ENCODE peak calls at places on chromosomes 2 and 18, in seven cellular contexts. X is adrenal gland, T is astrocyte of the cerebellum, G is astrocyte of the spinal cord, A is HCT116, S is pancreas, H is colonic mucosa. R is an unnamed sample.
A peak's percentile ranks its signal among the peaks of the same experiment; 100 is the strongest.

GRCh38 chr2:37623971-37624897 is 47.2 kb downstream of the CDC42EP3 start:
- DNase-seq in X (no peak), T (no peak), G (peak; percentile 62), A (no peak), S (no peak), H (no peak), R (peak; percentile 59)

GRCh38 chr2:1272835-1273234 is 140.4 kb upstream of the TPO start:
- DNase-seq in X (no peak), T (no peak), G (no peak), A (no peak), S (no peak), H (no peak), R (no peak)

GRCh38 chr18:5469340-5469739 is 74.5 kb downstream of the EPB41L3 start:
- DNase-seq in X (no peak), T (no peak), G (no peak), A (no peak), S (no peak), H (no peak), R (no peak)

GRCh38 chr2:126852361-126852760 is 46.3 kb upstream of the TEX51 start:
- DNase-seq in X (no peak), T (no peak), G (no peak), A (no peak), S (no peak), H (no peak), R (no peak)

GRCh38 chr2:160628811-160629210 is 135.2 kb upstream of the RBMS1 start:
- DNase-seq in X (no peak), T (no peak), G (no peak), A (no peak), S (no peak), H (no peak), R (no peak)

GRCh38 chr2:217107480-217107879 is 247.6 kb upstream of the TNP1 start:
- DNase-seq in X (no peak), T (no peak), G (no peak), A (no peak), S (no peak), H (no peak), R (no peak)

GRCh38 chr2:187349328-187349944 is 98.6 kb downstream of the CALCRL start:
- DNase-seq in X (no peak), T (no peak), G (no peak), A (no peak), S (no peak), H (no peak), R (peak; percentile 3)

GRCh38 chr18:2824865-2825264 is 21.9 kb upstream of the EMILIN2 start:
- DNase-seq in X (no peak), T (no peak), G (no peak), A (no peak), S (no peak), H (no peak), R (no peak)

GRCh38 chr2:124024491-124025348 is at the start of gene CNTNAP5:
- DNase-seq in X (peak; percentile 56), T (no peak), G (peak; percentile 5), A (no peak), S (peak; percentile 67), H (peak; percentile 44), R (peak; percentile 7)

GRCh38 chr2:105926960-105927678 is 182.4 kb downstream of the NCK2 start:
- DNase-seq in X (no peak), T (no peak), G (no peak), A (no peak), S (no peak), H (peak; percentile 21), R (no peak)

GRCh38 chr2:157364257-157364974 is 38.8 kb upstream of the ERMN start:
- DNase-seq in X (no peak), T (no peak), G (no peak), A (no peak), S (no peak), H (no peak), R (no peak)

GRCh38 chr2:207313947-207314346 is 148.2 kb upstream of the KLF7 start:
- DNase-seq in X (no peak), T (no peak), G (no peak), A (no peak), S (no peak), H (no peak), R (no peak)

GRCh38 chr2:217902281-217903141 is 100.3 kb downstream of the TNS1 start:
- DNase-seq in X (peak; percentile 94), T (no peak), G (peak; percentile 47), A (no peak), S (peak; percentile 82), H (peak; percentile 74), R (peak; percentile 60)

GRCh38 chr18:77145364-77145901 is 12.8 kb upstream of the MBP start:
- DNase-seq in X (no peak), T (no peak), G (no peak), A (no peak), S (no peak), H (no peak), R (no peak)

GRCh38 chr2:45072064-45072861 is 63.0 kb upstream of the SIX2 start:
- DNase-seq in X (no peak), T (no peak), G (no peak), A (no peak), S (no peak), H (no peak), R (no peak)

GRCh38 chr18:67509711-67510110 is 6.8 kb downstream of the DSEL start:
- DNase-seq in X (no peak), T (no peak), G (peak; percentile 74), A (no peak), S (no peak), H (no peak), R (peak; percentile 73)

GRCh38 chr2:10078001-10078400 is 2.2 kb downstream of the CYS1 start:
- DNase-seq in X (no peak), T (no peak), G (no peak), A (no peak), S (no peak), H (no peak), R (no peak)

GRCh38 chr2:31997653-31998052 is 13.2 kb downstream of the MEMO1 start:
- DNase-seq in X (no peak), T (no peak), G (peak; percentile 32), A (no peak), S (no peak), H (no peak), R (no peak)

GRCh38 chr18:3138274-3138975 is 81.3 kb downstream of the MYOM1 start:
- DNase-seq in X (no peak), T (no peak), G (no peak), A (no peak), S (no peak), H (no peak), R (no peak)

GRCh38 chr18:292271-292670 is 24.4 kb upstream of the THOC1 start:
- DNase-seq in X (no peak), T (no peak), G (peak; percentile 7), A (no peak), S (no peak), H (no peak), R (no peak)

GRCh38 chr2:185891804-185892411 is 153.3 kb downstream of the FSIP2 start:
- DNase-seq in X (no peak), T (no peak), G (no peak), A (no peak), S (no peak), H (no peak), R (no peak)

GRCh38 chr2:17646096-17646554 is 105.6 kb downstream of the VSNL1 start:
- DNase-seq in X (peak; percentile 82), T (peak; percentile 54), G (peak; percentile 85), A (peak; percentile 44), S (no peak), H (peak; percentile 87), R (peak; percentile 89)

GRCh38 chr18:36850527-36851201 is 21.7 kb downstream of the KIAA1328 start:
- DNase-seq in X (peak; percentile 35), T (peak; percentile 71), G (peak; percentile 85), A (peak; percentile 4), S (no peak), H (no peak), R (peak; percentile 93)

GRCh38 chr2:240413813-240414429 is 21.5 kb upstream of the GPC1 start:
- DNase-seq in X (no peak), T (no peak), G (no peak), A (no peak), S (no peak), H (no peak), R (no peak)

GRCh38 chr2:239119346-239120126 is 271.7 kb downstream of the TWIST2 start:
- DNase-seq in X (no peak), T (no peak), G (no peak), A (no peak), S (peak; percentile 44), H (no peak), R (no peak)

GRCh38 chr2:239117831-239118230 is 269.9 kb downstream of the TWIST2 start:
- DNase-seq in X (no peak), T (no peak), G (no peak), A (no peak), S (no peak), H (no peak), R (no peak)

GRCh38 chr2:239118264-239118663 is 270.4 kb downstream of the TWIST2 start:
- DNase-seq in X (no peak), T (no peak), G (no peak), A (no peak), S (peak; percentile 7), H (no peak), R (no peak)

GRCh38 chr2:239120664-239121063 is 272.8 kb downstream of the TWIST2 start:
- DNase-seq in X (no peak), T (no peak), G (no peak), A (no peak), S (no peak), H (no peak), R (no peak)

GRCh38 chr2:239118675-239119211 is 270.9 kb downstream of the TWIST2 start:
- DNase-seq in X (no peak), T (no peak), G (no peak), A (no peak), S (peak; percentile 15), H (no peak), R (no peak)
- H3K4me3 ChIP-seq in X (no peak overlapping the region), T (no peak overlapping the region), G (no peak overlapping the region), A (no peak overlapping the region), S (no peak overlapping the region), H (no peak overlapping the region), R (no peak overlapping the region)

GRCh38 chr2:21928292-21928691 is 804.5 kb downstream of the TDRD15 start:
- DNase-seq in X (no peak), T (no peak), G (no peak), A (no peak), S (no peak), H (no peak), R (no peak)
- TF ChIP-seq CTCF in X (peak; percentile 18), T (no peak), G (no peak), A (no peak), S (no peak), H (no peak), R (no peak)

GRCh38 chr2:219501849-219502248 is 3.2 kb downstream of the GMPPA start:
- DNase-seq in X (no peak), T (no peak), G (no peak), A (no peak), S (no peak), H (no peak), R (no peak)
- H3K4me3 ChIP-seq in X (no peak overlapping the region), T (no peak overlapping the region), G (no peak overlapping the region), A (no peak overlapping the region), S (no peak overlapping the region), H (no peak overlapping the region), R (no peak overlapping the region)

GRCh38 chr2:35035883-35036282 is 1319.7 kb upstream of the CRIM1 start:
- DNase-seq in X (no peak), T (no peak), G (no peak), A (no peak), S (no peak), H (no peak), R (no peak)
- TF ChIP-seq CTCF in X (no peak), T (peak; percentile 46), G (no peak), A (no peak), S (peak; percentile 7), H (no peak), R (no peak)